ENCODE peak calls at places on chromosome 6, in six cellular contexts. X is B cell, T is K562, B is neural crest cell, K is glutamatergic neuron, Z is HFFc6. A is an unnamed sample.

GRCh38 chr6:5617179-5617578 is 355.9 kb downstream of the FARS2 start:
- DNase-seq in X (no peak), T (no peak), B (no peak), K (no peak), Z (no peak), A (no peak)

GRCh38 chr6:97394160-97394748 is 111.2 kb upstream of the MMS22L start:
- DNase-seq in X (peak; percentile 52), T (peak; percentile 65), B (peak; percentile 55), K (no peak), Z (peak; percentile 52), A (peak; percentile 62)

GRCh38 chr6:114439414-114439813 is 96.6 kb upstream of the HS3ST5 start:
- DNase-seq in X (no peak), T (no peak), B (no peak), K (no peak), Z (no peak), A (no peak)

GRCh38 chr6:160358225-160359119 is 10.3 kb downstream of the SLC22A3 start:
- DNase-seq in X (no peak), T (no peak), B (no peak), K (no peak), Z (no peak), A (no peak)

GRCh38 chr6:53432318-53433161 is 83.8 kb upstream of the ELOVL5 start:
- DNase-seq in X (no peak), T (no peak), B (no peak), K (no peak), Z (peak; percentile 18), A (no peak)

GRCh38 chr6:72151742-72152141 is 265.4 kb downstream of the RIMS1 start:
- DNase-seq in X (no peak), T (no peak), B (no peak), K (no peak), Z (no peak), A (no peak)

GRCh38 chr6:112909781-112910180 is 562.7 kb downstream of the RFPL4B start:
- DNase-seq in X (no peak), T (no peak), B (no peak), K (no peak), Z (no peak), A (no peak)

GRCh38 chr6:18055098-18055497 is 67.4 kb downstream of the NHLRC1 start:
- DNase-seq in X (no peak), T (no peak), B (no peak), K (no peak), Z (no peak), A (no peak)

GRCh38 chr6:46985943-46986342 is 56.2 kb downstream of the ADGRF1 start:
- DNase-seq in X (no peak), T (no peak), B (no peak), K (no peak), Z (no peak), A (no peak)

GRCh38 chr6:12844284-12845223 is 128.0 kb downstream of the PHACTR1 start:
- DNase-seq in X (no peak), T (peak; percentile 44), B (no peak), K (no peak), Z (peak; percentile 32), A (no peak)
- TF ChIP-seq CTCF in X (peak; percentile 76), T (peak; percentile 63), B (peak; percentile 78), K (peak; percentile 88), Z (peak; percentile 85), A (peak; percentile 87)

GRCh38 chr6:68572525-68572924 is 62.6 kb upstream of the ADGRB3 start:
- DNase-seq in X (no peak), T (peak; percentile 51), B (peak; percentile 2), K (peak; percentile 40), Z (no peak), A (peak; percentile 34)
- TF ChIP-seq CTCF in X (no peak), T (peak; percentile 94), B (peak; percentile 64), K (peak; percentile 65), Z (no peak), A (no peak)

GRCh38 chr6:11618533-11618932 is 81.0 kb downstream of the TMEM170B start:
- DNase-seq in X (no peak), T (no peak), B (no peak), K (no peak), Z (no peak), A (peak; percentile 27)
- TF ChIP-seq CTCF in X (no peak), T (peak; percentile 59), B (peak; percentile 49), K (peak; percentile 14), Z (peak; percentile 64), A (peak; percentile 46)

GRCh38 chr6:73290435-73290834 is 27.4 kb upstream of the KHDC1 start:
- DNase-seq in X (no peak), T (no peak), B (no peak), K (no peak), Z (peak; percentile 47), A (no peak)

GRCh38 chr6:73282876-73283275 is 19.9 kb upstream of the KHDC1 start:
- DNase-seq in X (no peak), T (no peak), B (no peak), K (no peak), Z (no peak), A (no peak)

GRCh38 chr6:73286752-73287151 is 23.8 kb upstream of the KHDC1 start:
- DNase-seq in X (no peak), T (no peak), B (no peak), K (no peak), Z (no peak), A (no peak)

DNA sequence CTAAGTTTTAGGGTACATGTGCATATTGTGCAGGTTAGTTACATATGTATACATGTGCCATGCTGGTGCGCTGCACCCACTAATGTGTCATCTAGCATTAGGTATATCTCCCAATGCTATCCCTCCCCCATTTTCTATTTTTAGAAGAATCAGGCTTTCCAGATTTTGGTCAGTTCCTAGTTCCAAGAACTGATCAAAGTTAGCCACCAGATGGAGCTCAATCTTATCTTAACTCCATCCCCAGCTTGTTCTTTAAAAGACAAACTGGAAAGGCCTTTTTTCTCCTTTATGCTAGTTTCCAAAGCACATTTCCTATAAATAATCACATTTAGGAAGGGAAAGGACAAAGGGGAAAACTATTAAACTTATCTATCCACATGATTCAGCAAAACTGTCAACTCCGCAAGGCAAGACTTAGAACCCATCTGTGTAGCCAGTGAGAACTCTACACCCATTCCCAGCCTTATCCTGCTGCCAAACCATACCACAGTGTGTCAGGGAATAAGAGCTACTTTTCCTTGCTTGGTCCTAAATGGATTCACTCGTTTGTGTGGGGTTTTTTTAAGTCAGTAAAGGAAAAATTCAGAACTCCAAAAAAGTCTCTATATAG is 22.8 kb upstream of the KHDC1 start:
- DNase-seq in X (no peak), T (peak; percentile 56), B (no peak), K (no peak), Z (peak; percentile 55), A (peak; percentile 15)
- TF ChIP-seq CTCF in X (peak; percentile 22), T (peak; percentile 58), B (peak; percentile 65), K (no peak), Z (peak; percentile 75), A (no peak)

DNA sequence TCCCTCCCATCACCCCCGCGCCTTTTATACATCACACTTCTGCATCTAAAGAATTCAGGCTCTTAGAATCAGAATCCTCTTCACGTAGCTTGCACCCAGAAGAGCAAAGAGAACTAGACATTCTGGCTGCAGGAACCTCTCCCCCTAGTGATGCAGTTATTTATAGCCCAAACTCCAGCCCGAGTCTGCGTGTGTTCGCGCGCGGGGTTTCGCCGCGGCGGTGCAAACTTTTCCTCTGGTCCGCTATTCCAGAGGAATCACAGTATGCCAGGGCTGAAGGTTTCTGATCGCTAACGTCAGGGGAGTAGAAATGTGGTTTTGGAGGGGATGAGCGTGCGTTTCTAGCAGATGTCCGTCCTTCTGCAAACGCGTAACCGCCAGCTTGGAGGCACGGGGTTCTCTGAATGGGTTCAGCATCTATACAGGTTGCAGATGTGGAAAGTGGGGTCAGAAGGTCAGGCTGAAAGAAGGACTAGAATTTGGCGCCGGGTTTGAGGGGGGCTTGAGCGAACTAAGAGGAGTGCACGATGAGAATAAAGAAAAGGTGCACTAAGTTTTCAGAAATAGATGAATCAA is 1.9 kb downstream of the EPHA7 start:
- DNase-seq in X (no peak), T (no peak), B (no peak), K (no peak), Z (no peak), A (peak; percentile 37)
- TF ChIP-seq CTCF in X (no peak), T (no peak), B (peak; percentile 41), K (no peak), Z (no peak), A (no peak)

GRCh38 chr6:130282234-130282995 is 59.7 kb upstream of the SAMD3 start:
- DNase-seq in X (no peak), T (no peak), B (no peak), K (no peak), Z (peak; percentile 14), A (no peak)
- TF ChIP-seq CTCF in X (peak; percentile 45), T (peak; percentile 70), B (peak; percentile 34), K (no peak), Z (peak; percentile 76), A (no peak)

GRCh38 chr6:10482636-10483257 is 38.4 kb upstream of the GCNT2 start:
- DNase-seq in X (no peak), T (no peak), B (no peak), K (peak; percentile 18), Z (no peak), A (no peak)

GRCh38 chr6:10472634-10473033 is 48.5 kb upstream of the GCNT2 start:
- DNase-seq in X (no peak), T (no peak), B (no peak), K (no peak), Z (no peak), A (no peak)

GRCh38 chr6:10479939-10480700 is 41.0 kb upstream of the GCNT2 start:
- DNase-seq in X (no peak), T (no peak), B (no peak), K (no peak), Z (no peak), A (no peak)

GRCh38 chr6:10481101-10481500 is 40.0 kb upstream of the GCNT2 start:
- DNase-seq in X (no peak), T (no peak), B (no peak), K (no peak), Z (no peak), A (no peak)

GRCh38 chr6:10478187-10479040 is 42.7 kb upstream of the GCNT2 start:
- DNase-seq in X (peak; percentile 53), T (peak; percentile 64), B (peak; percentile 6), K (no peak), Z (peak; percentile 34), A (peak; percentile 33)
- TF ChIP-seq CTCF in X (peak; percentile 80), T (peak; percentile 86), B (peak; percentile 84), K (peak; percentile 86), Z (peak; percentile 91), A (peak; percentile 91)

GRCh38 chr6:2961491-2961890 is 9.9 kb downstream of the SERPINB6 start:
- DNase-seq in X (no peak), T (no peak), B (no peak), K (no peak), Z (no peak), A (no peak)
- TF ChIP-seq CTCF in X (no peak), T (no peak), B (no peak), K (no peak), Z (no peak), A (no peak)

DNA sequence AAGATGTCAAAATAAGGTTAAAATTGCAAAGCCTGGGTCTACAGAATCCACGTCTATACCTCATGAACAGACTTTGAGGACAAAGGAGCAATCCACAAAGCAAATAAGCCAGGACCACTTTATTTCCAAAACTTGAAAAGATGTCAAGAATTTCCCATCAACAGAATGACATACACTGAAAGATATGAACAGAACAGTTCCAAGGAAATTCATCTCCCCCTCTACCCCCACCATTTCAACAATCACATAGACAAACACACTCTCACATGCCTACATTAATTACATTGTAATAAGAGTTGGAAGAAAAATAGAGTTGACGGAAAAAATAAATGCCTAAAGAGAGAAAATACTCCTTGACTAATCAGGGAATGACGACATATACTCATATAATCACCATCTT is 45.2 kb upstream of the NHSL1 start:
- DNase-seq in X (no peak), T (no peak), B (no peak), K (no peak), Z (no peak), A (no peak)
- TF ChIP-seq CTCF in X (no peak), T (no peak), B (no peak), K (no peak), Z (no peak), A (no peak)

GRCh38 chr6:106556368-106556960 is 72.8 kb downstream of the RTN4IP1 start:
- DNase-seq in X (no peak), T (no peak), B (no peak), K (no peak), Z (peak; percentile 52), A (no peak)
- TF ChIP-seq CTCF in X (peak; percentile 78), T (peak; percentile 56), B (no peak), K (no peak), Z (peak; percentile 79), A (no peak)

A was measured in endothelial cell.